ENCODE peak calls at places on chromosomes 4 and X, in four cellular contexts. One of them, this sample, is unnamed.
A peak's percentile ranks its signal among the peaks of the same experiment; 100 is the strongest.

GRCh38 chr4:116599859-116600258 is 485.5 kb downstream of the TRAM1L1 start:
- DNase-seq in activated T-cell treated with anti-CD3 and anti-CD28 coated beads, Interleukin-2, amount 50 U/mL, for 24 hours: no peak
- DNase-seq in stimulated activated CD8-positive, alpha-beta memory T cell treated with anti-CD3 and anti-CD28 coated beads, Interleukin-7, amount 100 ng/mL, for 24 hours: no peak
- DNase-seq in fibroblast of the conjunctiva: no peak
- DNase-seq in this sample: no peak

GRCh38 chr4:39279416-39279815 is 86.7 kb downstream of the RFC1 start:
- DNase-seq in activated T-cell treated with anti-CD3 and anti-CD28 coated beads, Interleukin-2, amount 50 U/mL, for 24 hours: no peak
- DNase-seq in stimulated activated CD8-positive, alpha-beta memory T cell treated with anti-CD3 and anti-CD28 coated beads, Interleukin-7, amount 100 ng/mL, for 24 hours: no peak
- DNase-seq in fibroblast of the conjunctiva: no peak
- DNase-seq in this sample: no peak

GRCh38 chr4:141957416-141957815 is 321.0 kb downstream of the IL15 start:
- DNase-seq in activated T-cell treated with anti-CD3 and anti-CD28 coated beads, Interleukin-2, amount 50 U/mL, for 24 hours: no peak
- DNase-seq in stimulated activated CD8-positive, alpha-beta memory T cell treated with anti-CD3 and anti-CD28 coated beads, Interleukin-7, amount 100 ng/mL, for 24 hours: no peak
- DNase-seq in fibroblast of the conjunctiva: no peak
- DNase-seq in this sample: no peak

GRCh38 chr4:73344106-73344505 is 60.0 kb upstream of the ALB start:
- DNase-seq in activated T-cell treated with anti-CD3 and anti-CD28 coated beads, Interleukin-2, amount 50 U/mL, for 24 hours: no peak
- DNase-seq in stimulated activated CD8-positive, alpha-beta memory T cell treated with anti-CD3 and anti-CD28 coated beads, Interleukin-7, amount 100 ng/mL, for 24 hours: no peak
- DNase-seq in fibroblast of the conjunctiva: no peak
- DNase-seq in this sample: no peak

GRCh38 chr4:69196209-69196965 is 18.2 kb downstream of the UGT2B11 start:
- DNase-seq in activated T-cell treated with anti-CD3 and anti-CD28 coated beads, Interleukin-2, amount 50 U/mL, for 24 hours: no peak
- DNase-seq in stimulated activated CD8-positive, alpha-beta memory T cell treated with anti-CD3 and anti-CD28 coated beads, Interleukin-7, amount 100 ng/mL, for 24 hours: no peak
- DNase-seq in fibroblast of the conjunctiva: no peak
- DNase-seq in this sample: no peak

GRCh38 chrX:70172226-70172625 is 5.1 kb upstream of the DGAT2L6 start:
- DNase-seq in activated T-cell treated with anti-CD3 and anti-CD28 coated beads, Interleukin-2, amount 50 U/mL, for 24 hours: no peak
- DNase-seq in stimulated activated CD8-positive, alpha-beta memory T cell treated with anti-CD3 and anti-CD28 coated beads, Interleukin-7, amount 100 ng/mL, for 24 hours: no peak
- DNase-seq in fibroblast of the conjunctiva: no peak
- DNase-seq in this sample: no peak

GRCh38 chr4:165502919-165503907 is 124.4 kb downstream of the CPE start:
- DNase-seq in activated T-cell treated with anti-CD3 and anti-CD28 coated beads, Interleukin-2, amount 50 U/mL, for 24 hours: no peak
- DNase-seq in stimulated activated CD8-positive, alpha-beta memory T cell treated with anti-CD3 and anti-CD28 coated beads, Interleukin-7, amount 100 ng/mL, for 24 hours: no peak
- DNase-seq in fibroblast of the conjunctiva: peak; percentile 76
- DNase-seq in this sample: no peak

GRCh38 chr4:38774181-38774580 is 8.6 kb downstream of the TLR10 start:
- DNase-seq in activated T-cell treated with anti-CD3 and anti-CD28 coated beads, Interleukin-2, amount 50 U/mL, for 24 hours: no peak
- DNase-seq in stimulated activated CD8-positive, alpha-beta memory T cell treated with anti-CD3 and anti-CD28 coated beads, Interleukin-7, amount 100 ng/mL, for 24 hours: no peak
- DNase-seq in fibroblast of the conjunctiva: no peak
- DNase-seq in this sample: no peak

GRCh38 chr4:147590249-147590920 is 26.8 kb upstream of the TMEM184C start:
- DNase-seq in activated T-cell treated with anti-CD3 and anti-CD28 coated beads, Interleukin-2, amount 50 U/mL, for 24 hours: peak; percentile 39
- DNase-seq in stimulated activated CD8-positive, alpha-beta memory T cell treated with anti-CD3 and anti-CD28 coated beads, Interleukin-7, amount 100 ng/mL, for 24 hours: peak; percentile 14
- DNase-seq in fibroblast of the conjunctiva: peak; percentile 61
- DNase-seq in this sample: peak; percentile 75

GRCh38 chrX:99242001-99242400 is 1168.1 kb downstream of the PCDH19 start:
- DNase-seq in activated T-cell treated with anti-CD3 and anti-CD28 coated beads, Interleukin-2, amount 50 U/mL, for 24 hours: no peak
- DNase-seq in stimulated activated CD8-positive, alpha-beta memory T cell treated with anti-CD3 and anti-CD28 coated beads, Interleukin-7, amount 100 ng/mL, for 24 hours: no peak
- DNase-seq in fibroblast of the conjunctiva: no peak
- DNase-seq in this sample: no peak

GRCh38 chr4:24646777-24647460 is 62.6 kb upstream of the DHX15 start:
- DNase-seq in activated T-cell treated with anti-CD3 and anti-CD28 coated beads, Interleukin-2, amount 50 U/mL, for 24 hours: no peak
- DNase-seq in stimulated activated CD8-positive, alpha-beta memory T cell treated with anti-CD3 and anti-CD28 coated beads, Interleukin-7, amount 100 ng/mL, for 24 hours: no peak
- DNase-seq in fibroblast of the conjunctiva: no peak
- DNase-seq in this sample: no peak

GRCh38 chrX:40109288-40110008 is 11.7 kb upstream of the BCOR start:
- DNase-seq in activated T-cell treated with anti-CD3 and anti-CD28 coated beads, Interleukin-2, amount 50 U/mL, for 24 hours: no peak
- DNase-seq in stimulated activated CD8-positive, alpha-beta memory T cell treated with anti-CD3 and anti-CD28 coated beads, Interleukin-7, amount 100 ng/mL, for 24 hours: no peak
- DNase-seq in fibroblast of the conjunctiva: no peak
- DNase-seq in this sample: peak; percentile 34

GRCh38 chrX:110316351-110317078 is 1.4 kb downstream of the AMMECR1 start:
- DNase-seq in activated T-cell treated with anti-CD3 and anti-CD28 coated beads, Interleukin-2, amount 50 U/mL, for 24 hours: no peak
- DNase-seq in stimulated activated CD8-positive, alpha-beta memory T cell treated with anti-CD3 and anti-CD28 coated beads, Interleukin-7, amount 100 ng/mL, for 24 hours: no peak
- DNase-seq in fibroblast of the conjunctiva: no peak
- DNase-seq in this sample: no peak

GRCh38 chr4:1592179-1593037 is 91.7 kb downstream of the FAM53A start:
- DNase-seq in activated T-cell treated with anti-CD3 and anti-CD28 coated beads, Interleukin-2, amount 50 U/mL, for 24 hours: no peak
- DNase-seq in stimulated activated CD8-positive, alpha-beta memory T cell treated with anti-CD3 and anti-CD28 coated beads, Interleukin-7, amount 100 ng/mL, for 24 hours: no peak
- DNase-seq in fibroblast of the conjunctiva: no peak
- DNase-seq in this sample: no peak

GRCh38 chr4:84501721-84502267 is 2.7 kb upstream of the NKX6-1 start:
- DNase-seq in activated T-cell treated with anti-CD3 and anti-CD28 coated beads, Interleukin-2, amount 50 U/mL, for 24 hours: no peak
- DNase-seq in stimulated activated CD8-positive, alpha-beta memory T cell treated with anti-CD3 and anti-CD28 coated beads, Interleukin-7, amount 100 ng/mL, for 24 hours: no peak
- DNase-seq in fibroblast of the conjunctiva: no peak
- DNase-seq in this sample: no peak

GRCh38 chrX:39452404-39452803 is 645.4 kb downstream of the BCOR start:
- DNase-seq in activated T-cell treated with anti-CD3 and anti-CD28 coated beads, Interleukin-2, amount 50 U/mL, for 24 hours: no peak
- DNase-seq in stimulated activated CD8-positive, alpha-beta memory T cell treated with anti-CD3 and anti-CD28 coated beads, Interleukin-7, amount 100 ng/mL, for 24 hours: no peak
- DNase-seq in fibroblast of the conjunctiva: no peak
- DNase-seq in this sample: no peak

GRCh38 chrX:15930585-15930984 is 76.0 kb upstream of the AP1S2 start:
- DNase-seq in activated T-cell treated with anti-CD3 and anti-CD28 coated beads, Interleukin-2, amount 50 U/mL, for 24 hours: no peak
- DNase-seq in stimulated activated CD8-positive, alpha-beta memory T cell treated with anti-CD3 and anti-CD28 coated beads, Interleukin-7, amount 100 ng/mL, for 24 hours: no peak
- DNase-seq in fibroblast of the conjunctiva: no peak
- DNase-seq in this sample: no peak

GRCh38 chrX:152958047-152958446 is 35.9 kb downstream of the PNMA5 start:
- DNase-seq in activated T-cell treated with anti-CD3 and anti-CD28 coated beads, Interleukin-2, amount 50 U/mL, for 24 hours: no peak
- DNase-seq in stimulated activated CD8-positive, alpha-beta memory T cell treated with anti-CD3 and anti-CD28 coated beads, Interleukin-7, amount 100 ng/mL, for 24 hours: no peak
- DNase-seq in fibroblast of the conjunctiva: no peak
- DNase-seq in this sample: peak; percentile 41

GRCh38 chr4:116358633-116359222 is 726.6 kb downstream of the TRAM1L1 start:
- DNase-seq in activated T-cell treated with anti-CD3 and anti-CD28 coated beads, Interleukin-2, amount 50 U/mL, for 24 hours: peak; percentile 37
- DNase-seq in stimulated activated CD8-positive, alpha-beta memory T cell treated with anti-CD3 and anti-CD28 coated beads, Interleukin-7, amount 100 ng/mL, for 24 hours: no peak
- DNase-seq in fibroblast of the conjunctiva: peak; percentile 77
- DNase-seq in this sample: peak; percentile 2

GRCh38 chr4:139367421-139368090 is 65.3 kb upstream of the NDUFC1 start:
- DNase-seq in activated T-cell treated with anti-CD3 and anti-CD28 coated beads, Interleukin-2, amount 50 U/mL, for 24 hours: no peak
- DNase-seq in stimulated activated CD8-positive, alpha-beta memory T cell treated with anti-CD3 and anti-CD28 coated beads, Interleukin-7, amount 100 ng/mL, for 24 hours: no peak
- DNase-seq in fibroblast of the conjunctiva: no peak
- DNase-seq in this sample: no peak

GRCh38 chr4:22850055-22850454 is 157.3 kb downstream of the GBA3 start:
- DNase-seq in activated T-cell treated with anti-CD3 and anti-CD28 coated beads, Interleukin-2, amount 50 U/mL, for 24 hours: no peak
- DNase-seq in stimulated activated CD8-positive, alpha-beta memory T cell treated with anti-CD3 and anti-CD28 coated beads, Interleukin-7, amount 100 ng/mL, for 24 hours: no peak
- DNase-seq in fibroblast of the conjunctiva: no peak
- DNase-seq in this sample: no peak

GRCh38 chr4:146959692-146960091 is 14.0 kb upstream of the TTC29 start:
- DNase-seq in activated T-cell treated with anti-CD3 and anti-CD28 coated beads, Interleukin-2, amount 50 U/mL, for 24 hours: no peak
- DNase-seq in stimulated activated CD8-positive, alpha-beta memory T cell treated with anti-CD3 and anti-CD28 coated beads, Interleukin-7, amount 100 ng/mL, for 24 hours: no peak
- DNase-seq in fibroblast of the conjunctiva: no peak
- DNase-seq in this sample: no peak

GRCh38 chr4:77309496-77309895 is 152.5 kb downstream of the CCNG2 start:
- DNase-seq in activated T-cell treated with anti-CD3 and anti-CD28 coated beads, Interleukin-2, amount 50 U/mL, for 24 hours: no peak
- DNase-seq in stimulated activated CD8-positive, alpha-beta memory T cell treated with anti-CD3 and anti-CD28 coated beads, Interleukin-7, amount 100 ng/mL, for 24 hours: no peak
- DNase-seq in fibroblast of the conjunctiva: no peak
- DNase-seq in this sample: no peak

GRCh38 chr4:180926277-180926676 is 1316.9 kb upstream of the TENM3 start:
- DNase-seq in activated T-cell treated with anti-CD3 and anti-CD28 coated beads, Interleukin-2, amount 50 U/mL, for 24 hours: no peak
- DNase-seq in stimulated activated CD8-positive, alpha-beta memory T cell treated with anti-CD3 and anti-CD28 coated beads, Interleukin-7, amount 100 ng/mL, for 24 hours: no peak
- DNase-seq in fibroblast of the conjunctiva: no peak
- DNase-seq in this sample: no peak

GRCh38 chr4:159937595-159937994 is 834.7 kb downstream of the RAPGEF2 start:
- DNase-seq in activated T-cell treated with anti-CD3 and anti-CD28 coated beads, Interleukin-2, amount 50 U/mL, for 24 hours: no peak
- DNase-seq in stimulated activated CD8-positive, alpha-beta memory T cell treated with anti-CD3 and anti-CD28 coated beads, Interleukin-7, amount 100 ng/mL, for 24 hours: no peak
- DNase-seq in fibroblast of the conjunctiva: no peak
- DNase-seq in this sample: no peak

GRCh38 chr4:153255233-153255632 is 51.0 kb downstream of the TRIM2 start:
- DNase-seq in activated T-cell treated with anti-CD3 and anti-CD28 coated beads, Interleukin-2, amount 50 U/mL, for 24 hours: no peak
- DNase-seq in stimulated activated CD8-positive, alpha-beta memory T cell treated with anti-CD3 and anti-CD28 coated beads, Interleukin-7, amount 100 ng/mL, for 24 hours: no peak
- DNase-seq in fibroblast of the conjunctiva: no peak
- DNase-seq in this sample: no peak

GRCh38 chr4:109682875-109683274 is 20.4 kb downstream of the CASP6 start:
- DNase-seq in activated T-cell treated with anti-CD3 and anti-CD28 coated beads, Interleukin-2, amount 50 U/mL, for 24 hours: no peak
- DNase-seq in stimulated activated CD8-positive, alpha-beta memory T cell treated with anti-CD3 and anti-CD28 coated beads, Interleukin-7, amount 100 ng/mL, for 24 hours: no peak
- DNase-seq in fibroblast of the conjunctiva: no peak
- DNase-seq in this sample: no peak

GRCh38 chr4:87839309-87839946 is 6.7 kb downstream of the MEPE start:
- DNase-seq in activated T-cell treated with anti-CD3 and anti-CD28 coated beads, Interleukin-2, amount 50 U/mL, for 24 hours: no peak
- DNase-seq in stimulated activated CD8-positive, alpha-beta memory T cell treated with anti-CD3 and anti-CD28 coated beads, Interleukin-7, amount 100 ng/mL, for 24 hours: no peak
- DNase-seq in fibroblast of the conjunctiva: peak; percentile 17
- DNase-seq in this sample: peak; percentile 61

GRCh38 chr4:154602404-154603020 is 9.9 kb downstream of the FGG start:
- DNase-seq in activated T-cell treated with anti-CD3 and anti-CD28 coated beads, Interleukin-2, amount 50 U/mL, for 24 hours: no peak
- DNase-seq in stimulated activated CD8-positive, alpha-beta memory T cell treated with anti-CD3 and anti-CD28 coated beads, Interleukin-7, amount 100 ng/mL, for 24 hours: no peak
- DNase-seq in fibroblast of the conjunctiva: no peak
- DNase-seq in this sample: no peak

GRCh38 chr4:98514930-98515809 is 143.2 kb downstream of the TSPAN5 start:
- DNase-seq in activated T-cell treated with anti-CD3 and anti-CD28 coated beads, Interleukin-2, amount 50 U/mL, for 24 hours: no peak
- DNase-seq in stimulated activated CD8-positive, alpha-beta memory T cell treated with anti-CD3 and anti-CD28 coated beads, Interleukin-7, amount 100 ng/mL, for 24 hours: no peak
- DNase-seq in fibroblast of the conjunctiva: no peak
- DNase-seq in this sample: no peak

GRCh38 chr4:53174824-53175223 is 191.0 kb downstream of the SCFD2 start:
- DNase-seq in activated T-cell treated with anti-CD3 and anti-CD28 coated beads, Interleukin-2, amount 50 U/mL, for 24 hours: no peak
- DNase-seq in stimulated activated CD8-positive, alpha-beta memory T cell treated with anti-CD3 and anti-CD28 coated beads, Interleukin-7, amount 100 ng/mL, for 24 hours: no peak
- DNase-seq in fibroblast of the conjunctiva: no peak
- DNase-seq in this sample: no peak

GRCh38 chr4:94032754-94033153 is 174.9 kb upstream of the SMARCAD1 start:
- DNase-seq in activated T-cell treated with anti-CD3 and anti-CD28 coated beads, Interleukin-2, amount 50 U/mL, for 24 hours: no peak
- DNase-seq in stimulated activated CD8-positive, alpha-beta memory T cell treated with anti-CD3 and anti-CD28 coated beads, Interleukin-7, amount 100 ng/mL, for 24 hours: no peak
- DNase-seq in fibroblast of the conjunctiva: no peak
- DNase-seq in this sample: no peak

GRCh38 chr4:87240341-87240740 is 19.9 kb upstream of the KLHL8 start:
- DNase-seq in activated T-cell treated with anti-CD3 and anti-CD28 coated beads, Interleukin-2, amount 50 U/mL, for 24 hours: no peak
- DNase-seq in stimulated activated CD8-positive, alpha-beta memory T cell treated with anti-CD3 and anti-CD28 coated beads, Interleukin-7, amount 100 ng/mL, for 24 hours: no peak
- DNase-seq in fibroblast of the conjunctiva: no peak
- DNase-seq in this sample: no peak

GRCh38 chrX:152428089-152428488 is 23.0 kb downstream of the GABRA3 start:
- DNase-seq in activated T-cell treated with anti-CD3 and anti-CD28 coated beads, Interleukin-2, amount 50 U/mL, for 24 hours: no peak
- DNase-seq in stimulated activated CD8-positive, alpha-beta memory T cell treated with anti-CD3 and anti-CD28 coated beads, Interleukin-7, amount 100 ng/mL, for 24 hours: no peak
- DNase-seq in fibroblast of the conjunctiva: no peak
- DNase-seq in this sample: no peak

GRCh38 chr4:184348311-184349233 is 125.8 kb downstream of the IRF2 start:
- DNase-seq in activated T-cell treated with anti-CD3 and anti-CD28 coated beads, Interleukin-2, amount 50 U/mL, for 24 hours: no peak
- DNase-seq in stimulated activated CD8-positive, alpha-beta memory T cell treated with anti-CD3 and anti-CD28 coated beads, Interleukin-7, amount 100 ng/mL, for 24 hours: no peak
- DNase-seq in fibroblast of the conjunctiva: peak; percentile 22
- DNase-seq in this sample: no peak

GRCh38 chr4:1105662-1106061 is 7.7 kb downstream of the RNF212 start:
- DNase-seq in activated T-cell treated with anti-CD3 and anti-CD28 coated beads, Interleukin-2, amount 50 U/mL, for 24 hours: no peak
- DNase-seq in stimulated activated CD8-positive, alpha-beta memory T cell treated with anti-CD3 and anti-CD28 coated beads, Interleukin-7, amount 100 ng/mL, for 24 hours: no peak
- DNase-seq in fibroblast of the conjunctiva: no peak
- DNase-seq in this sample: no peak

GRCh38 chrX:119654112-119654531 is 38.8 kb downstream of the SEPTIN6 start:
- DNase-seq in activated T-cell treated with anti-CD3 and anti-CD28 coated beads, Interleukin-2, amount 50 U/mL, for 24 hours: peak; percentile 39
- DNase-seq in stimulated activated CD8-positive, alpha-beta memory T cell treated with anti-CD3 and anti-CD28 coated beads, Interleukin-7, amount 100 ng/mL, for 24 hours: no peak
- DNase-seq in fibroblast of the conjunctiva: no peak
- DNase-seq in this sample: peak; percentile 34

GRCh38 chrX:45755719-45756118 is 555.0 kb upstream of the DIPK2B start:
- DNase-seq in activated T-cell treated with anti-CD3 and anti-CD28 coated beads, Interleukin-2, amount 50 U/mL, for 24 hours: no peak
- DNase-seq in stimulated activated CD8-positive, alpha-beta memory T cell treated with anti-CD3 and anti-CD28 coated beads, Interleukin-7, amount 100 ng/mL, for 24 hours: no peak
- DNase-seq in fibroblast of the conjunctiva: no peak
- DNase-seq in this sample: no peak

GRCh38 chr4:42282081-42282901 is 115.0 kb upstream of the SHISA3 start:
- DNase-seq in activated T-cell treated with anti-CD3 and anti-CD28 coated beads, Interleukin-2, amount 50 U/mL, for 24 hours: no peak
- DNase-seq in stimulated activated CD8-positive, alpha-beta memory T cell treated with anti-CD3 and anti-CD28 coated beads, Interleukin-7, amount 100 ng/mL, for 24 hours: no peak
- DNase-seq in fibroblast of the conjunctiva: peak; percentile 34
- DNase-seq in this sample: peak; percentile 76

This sample was measured in putamen.